ENCODE peak calls at places on chromosomes 7 and 10, in eight cellular contexts. S is IMR-90, I is HepG2, T is heart right ventricle, X is transverse colon, U is psoas muscle, K is mammary epithelial cell, Z is Caco-2. A is an unnamed sample. For H3K9me3, the result is how much of the 10 kb centered on the place peaks cover.

GRCh38 chr10:24390146-24390700 is 181.3 kb downstream of the KIAA1217 start:
- DNase-seq in Z (no peak), T (no peak), U (no peak), S (no peak), X (no peak), I (no peak), K (no peak), A (no peak)

GRCh38 chr10:11765141-11765540 is 23.0 kb downstream of the ECHDC3 start:
- DNase-seq in S (no peak), I (no peak), U (no peak), K (no peak), T (no peak), Z (no peak), X (no peak), A (peak)

GRCh38 chr7:140646931-140647647 is 6.5 kb upstream of the DENND2A start:
- DNase-seq in S (peak), T (no peak), K (no peak), I (peak), Z (peak), U (peak), X (peak), A (peak)

GRCh38 chr7:7732566-7733290 is 14.3 kb upstream of the RPA3 start:
- DNase-seq in U (no peak), I (peak), K (peak), S (peak), T (no peak), Z (no peak), X (no peak), A (no peak)

GRCh38 chr7:130865408-130866236 is 131.6 kb upstream of the KLF14 start:
- DNase-seq in T (no peak), K (peak), U (no peak), Z (peak), X (no peak), S (peak), I (no peak), A (peak)

GRCh38 chr10:93061594-93062498 is 1.2 kb downstream of the CYP26C1 start:
- DNase-seq in T (no peak), U (no peak), Z (no peak), S (peak), K (no peak), X (no peak), I (no peak), A (no peak)

GRCh38 chr7:64882341-64883112 is 20.5 kb upstream of the ZNF273 start:
- DNase-seq in I (no peak), U (peak), T (peak), K (no peak), X (peak), S (no peak), Z (no peak), A (no peak)

GRCh38 chr7:16404631-16405030 is 16.7 kb downstream of the CRPPA start:
- DNase-seq in T (no peak), S (no peak), I (no peak), X (no peak), Z (no peak), U (no peak), K (no peak), A (no peak)

GRCh38 chr10:8051109-8051781 is 3.2 kb upstream of the GATA3 start:
- DNase-seq in X (no peak), I (no peak), T (no peak), K (peak), S (no peak), U (no peak), Z (no peak), A (no peak)

GRCh38 chr10:123213192-123213591 is 59.0 kb downstream of the BUB3 start:
- DNase-seq in X (no peak), S (no peak), K (no peak), U (no peak), I (no peak), T (no peak), Z (no peak), A (no peak)

GRCh38 chr10:75129537-75129936 is 18.1 kb downstream of the SAMD8 start:
- DNase-seq in T (no peak), S (no peak), X (no peak), Z (no peak), I (no peak), U (no peak), K (no peak), A (no peak)

GRCh38 chr7:141381794-141382453 is 169.3 kb upstream of the AGK start:
- DNase-seq in Z (no peak), T (no peak), U (no peak), K (no peak), I (no peak), S (no peak), X (no peak), A (no peak)

GRCh38 chr7:148978091-148978490 is 50.2 kb downstream of the PDIA4 start:
- DNase-seq in I (no peak), K (no peak), U (peak), X (no peak), Z (no peak), T (no peak), S (no peak), A (no peak)

GRCh38 chr10:11578802-11579255 is 32.6 kb downstream of the USP6NL start:
- DNase-seq in T (no peak), Z (no peak), I (no peak), U (no peak), X (no peak), K (no peak), S (no peak), A (no peak)

GRCh38 chr7:117061751-117062150 is 108.5 kb downstream of the ST7 start:
- DNase-seq in X (no peak), K (peak), T (no peak), Z (no peak), I (no peak), S (peak), U (no peak), A (no peak)

GRCh38 chr10:132363921-132364593 is 32.1 kb downstream of the LRRC27 start:
- DNase-seq in S (no peak), Z (no peak), T (no peak), U (no peak), K (no peak), I (peak), X (no peak), A (no peak)

GRCh38 chr10:129568562-129569344 is 101.7 kb downstream of the MGMT start:
- DNase-seq in S (no peak), I (no peak), Z (no peak), T (no peak), U (no peak), K (no peak), X (no peak), A (peak)

GRCh38 chr7:85000973-85001372 is 185.9 kb downstream of the SEMA3D start:
- DNase-seq in T (no peak), S (no peak), Z (no peak), I (no peak), K (no peak), X (no peak), U (no peak), A (peak)

GRCh38 chr10:58322072-58322834 is 12.6 kb upstream of the UBE2D1 start:
- DNase-seq in Z (no peak), I (peak), X (peak), S (peak), T (no peak), K (peak), U (no peak), A (no peak)

GRCh38 chr10:26024303-26024702 is 90.3 kb downstream of the MYO3A start:
- DNase-seq in Z (no peak), U (no peak), K (no peak), X (no peak), I (no peak), S (no peak), T (no peak), A (no peak)

GRCh38 chr7:109322833-109323232 is 753.2 kb downstream of the DNAJB9 start:
- DNase-seq in T (no peak), U (no peak), S (no peak), I (no peak), Z (no peak), K (no peak), X (no peak), A (no peak)

GRCh38 chr7:109318146-109318545 is 748.5 kb downstream of the DNAJB9 start:
- DNase-seq in I (no peak), K (no peak), S (no peak), U (no peak), X (no peak), T (no peak), Z (no peak), A (no peak)
- H3K9me3 ChIP-seq in I (under half), K (under half), S (under half), U (under half), X (under half), T (under half), Z (under half), A (under half)

GRCh38 chr10:102117391-102118159 is 2.6 kb downstream of the LDB1 start:
- DNase-seq in U (peak), I (peak), T (peak), S (peak), X (peak), Z (no peak), K (peak), A (peak)
- TF ChIP-seq CTCF in U (no peak), I (peak), T (no peak), S (peak), X (no peak), Z (peak), K (peak), A (peak)

GRCh38 chr10:85979598-85979997 is 387.0 kb downstream of the GRID1 start:
- DNase-seq in I (no peak), X (no peak), S (no peak), K (no peak), T (no peak), Z (no peak), U (no peak), A (no peak)
- H3K9me3 ChIP-seq in I (under half), X (under half), S (under half), K (under half), T (under half), Z (under half), U (under half), A (under half)

DNA sequence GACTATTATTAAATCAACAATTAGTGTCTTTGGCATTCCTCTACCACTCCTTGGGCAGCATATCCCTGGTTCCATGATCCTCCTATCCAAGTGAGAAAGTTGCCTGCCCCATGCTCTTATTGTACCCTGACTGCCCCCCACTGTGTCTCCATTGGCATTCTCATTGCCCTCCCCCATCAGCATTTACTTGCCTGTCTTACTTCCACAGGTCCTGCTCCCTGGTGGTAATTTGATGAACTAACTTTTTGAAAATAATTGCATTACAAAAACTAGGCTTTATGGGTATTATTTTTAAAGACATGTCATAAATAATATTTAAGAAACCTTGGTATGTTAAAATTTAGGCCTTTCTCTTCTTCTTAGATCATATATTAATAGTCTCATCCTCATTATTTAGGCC is 346.4 kb downstream of the PCLO start:
- DNase-seq in X (no peak), U (no peak), S (no peak), K (no peak), T (no peak), I (no peak), Z (no peak), A (no peak)
- TF ChIP-seq CTCF in X (no peak), U (no peak), S (no peak), K (peak), T (no peak), I (no peak), Z (no peak), A (no peak)

GRCh38 chr10:37057280-37057679 is 68.1 kb upstream of the ANKRD30A start:
- DNase-seq in T (no peak), K (no peak), X (no peak), U (no peak), Z (no peak), S (no peak), I (no peak), A (no peak)
- H3K9me3 ChIP-seq in T (under half), K (under half), X (under half), U (under half), Z (under half), S (under half), I (under half), A (under half)

GRCh38 chr10:44976352-44977198 is 2.0 kb downstream of the DEPP1 start:
- DNase-seq in X (no peak), I (no peak), K (peak), S (no peak), Z (no peak), U (peak), T (no peak), A (no peak)

GRCh38 chr10:44974628-44975431 is 3.8 kb downstream of the DEPP1 start:
- DNase-seq in S (no peak), X (peak), K (peak), T (peak), U (peak), Z (peak), I (peak), A (peak)

GRCh38 chr10:44974082-44974627 is 4.5 kb downstream of the DEPP1 start:
- DNase-seq in T (no peak), K (no peak), Z (no peak), X (no peak), U (peak), S (no peak), I (no peak), A (no peak)

GRCh38 chr10:44977287-44978212 is 1.1 kb downstream of the DEPP1 start:
- DNase-seq in X (peak), I (no peak), U (peak), Z (no peak), S (no peak), T (no peak), K (no peak), A (no peak)

DNA sequence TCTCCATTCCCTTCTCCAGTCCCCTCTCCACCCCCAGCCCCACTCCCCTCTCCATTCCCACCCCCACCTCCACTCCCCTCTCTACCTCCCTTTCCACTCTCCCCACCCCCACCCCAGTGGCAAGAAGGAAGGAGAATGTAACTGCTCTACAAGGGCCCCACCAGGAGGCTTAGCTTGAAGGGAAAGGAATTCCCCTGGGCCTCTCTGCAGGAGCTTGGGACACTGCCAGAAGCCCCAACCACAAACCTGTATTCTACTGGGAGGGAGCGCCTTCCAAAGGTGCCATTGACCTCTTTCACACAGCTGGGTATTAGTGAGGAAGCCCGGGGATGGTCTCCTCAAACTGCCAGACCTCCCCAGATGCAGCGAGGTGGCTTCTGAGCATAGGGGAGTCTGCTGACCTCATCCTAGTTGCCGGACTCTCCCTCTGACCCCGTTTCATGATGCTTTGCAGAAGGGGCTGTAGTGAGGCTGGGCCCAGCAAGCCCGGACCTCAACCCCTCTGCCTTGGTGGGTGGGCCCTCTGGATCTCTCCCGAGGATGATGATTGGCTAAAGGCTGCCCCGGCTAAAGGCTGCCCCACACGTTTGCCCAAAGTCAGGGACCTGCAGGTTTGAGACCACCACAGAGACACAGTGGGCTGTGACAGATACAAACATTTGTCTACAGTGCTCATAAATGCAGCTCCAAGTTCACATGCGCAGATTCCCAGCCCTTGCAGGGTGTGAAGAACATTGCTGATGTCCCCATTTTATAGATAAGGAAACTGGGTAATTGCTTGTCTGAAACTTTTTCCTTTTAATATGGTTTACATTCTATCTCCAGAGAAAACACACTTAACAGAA is 2.9 kb downstream of the DEPP1 start:
- DNase-seq in K (peak), T (no peak), Z (peak), I (peak), U (peak), S (peak), X (peak), A (peak)
- TF ChIP-seq CTCF in K (no peak), T (no peak), Z (no peak), I (peak), U (no peak), S (no peak), X (no peak), A (no peak)